ENCODE peak calls at places on chromosomes 16 and 17, in nine cellular contexts. One of them, this sample, is unnamed.

GRCh38 chr17:8476741-8477140 is 41.1 kb downstream of the NDEL1 start:
- DNase-seq in heart right ventricle: no peak
- DNase-seq in tibial nerve: no peak
- DNase-seq in transverse colon: no peak
- DNase-seq in brain microvascular endothelial cell: no peak
- DNase-seq in psoas muscle: no peak
- DNase-seq in neural progenitor cell: no peak
- DNase-seq in breast epithelium: no peak
- DNase-seq in IMR-90: no peak
- DNase-seq in this sample: no peak

GRCh38 chr16:82664181-82664580 is 37.4 kb downstream of the CDH13 start:
- DNase-seq in heart right ventricle: no peak
- DNase-seq in tibial nerve: no peak
- DNase-seq in transverse colon: no peak
- DNase-seq in brain microvascular endothelial cell: no peak
- DNase-seq in psoas muscle: no peak
- DNase-seq in neural progenitor cell: no peak
- DNase-seq in breast epithelium: no peak
- DNase-seq in IMR-90: no peak
- DNase-seq in this sample: no peak

GRCh38 chr16:66267287-66268137 is 99.0 kb upstream of the CDH5 start:
- DNase-seq in heart right ventricle: no peak
- DNase-seq in tibial nerve: no peak
- DNase-seq in transverse colon: no peak
- DNase-seq in brain microvascular endothelial cell: no peak
- DNase-seq in psoas muscle: no peak
- DNase-seq in neural progenitor cell: no peak
- DNase-seq in breast epithelium: peak
- DNase-seq in IMR-90: no peak
- DNase-seq in this sample: no peak

GRCh38 chr17:20121359-20122235 is 112.4 kb downstream of the SPECC1 start:
- DNase-seq in heart right ventricle: peak
- DNase-seq in tibial nerve: peak
- DNase-seq in transverse colon: peak
- DNase-seq in brain microvascular endothelial cell: peak
- DNase-seq in psoas muscle: peak
- DNase-seq in neural progenitor cell: peak
- DNase-seq in breast epithelium: peak
- DNase-seq in IMR-90: peak
- DNase-seq in this sample: peak

GRCh38 chr16:66116163-66116792 is 250.2 kb upstream of the CDH5 start:
- DNase-seq in heart right ventricle: no peak
- DNase-seq in tibial nerve: no peak
- DNase-seq in transverse colon: no peak
- DNase-seq in brain microvascular endothelial cell: peak
- DNase-seq in psoas muscle: no peak
- DNase-seq in neural progenitor cell: no peak
- DNase-seq in breast epithelium: no peak
- DNase-seq in IMR-90: peak
- DNase-seq in this sample: no peak

GRCh38 chr16:84896847-84897246 is 77.1 kb downstream of the CRISPLD2 start:
- DNase-seq in heart right ventricle: no peak
- DNase-seq in tibial nerve: no peak
- DNase-seq in transverse colon: no peak
- DNase-seq in brain microvascular endothelial cell: no peak
- DNase-seq in psoas muscle: no peak
- DNase-seq in neural progenitor cell: no peak
- DNase-seq in breast epithelium: no peak
- DNase-seq in IMR-90: no peak
- DNase-seq in this sample: no peak

GRCh38 chr17:71202449-71202848 is 918.4 kb upstream of the SOX9 start:
- DNase-seq in heart right ventricle: no peak
- DNase-seq in tibial nerve: no peak
- DNase-seq in transverse colon: no peak
- DNase-seq in brain microvascular endothelial cell: no peak
- DNase-seq in psoas muscle: no peak
- DNase-seq in neural progenitor cell: no peak
- DNase-seq in breast epithelium: no peak
- DNase-seq in IMR-90: no peak
- DNase-seq in this sample: no peak

GRCh38 chr17:2030779-2031163 is 818 bp downstream of the DPH1 start:
- DNase-seq in heart right ventricle: no peak
- DNase-seq in tibial nerve: no peak
- DNase-seq in transverse colon: peak
- DNase-seq in brain microvascular endothelial cell: no peak
- DNase-seq in psoas muscle: peak
- DNase-seq in neural progenitor cell: peak
- DNase-seq in breast epithelium: no peak
- DNase-seq in IMR-90: no peak
- DNase-seq in this sample: no peak

GRCh38 chr16:71648162-71648561 is 22.2 kb downstream of the MARVELD3 start:
- DNase-seq in heart right ventricle: no peak
- DNase-seq in tibial nerve: no peak
- DNase-seq in transverse colon: no peak
- DNase-seq in brain microvascular endothelial cell: no peak
- DNase-seq in psoas muscle: no peak
- DNase-seq in neural progenitor cell: no peak
- DNase-seq in breast epithelium: no peak
- DNase-seq in IMR-90: no peak
- DNase-seq in this sample: no peak

GRCh38 chr16:85056211-85056748 is 28.7 kb downstream of the KIAA0513 start:
- DNase-seq in heart right ventricle: no peak
- DNase-seq in tibial nerve: no peak
- DNase-seq in transverse colon: no peak
- DNase-seq in brain microvascular endothelial cell: no peak
- DNase-seq in psoas muscle: no peak
- DNase-seq in neural progenitor cell: peak
- DNase-seq in breast epithelium: no peak
- DNase-seq in IMR-90: peak
- DNase-seq in this sample: no peak

GRCh38 chr17:9837551-9838471 is 12.1 kb downstream of the GLP2R start:
- DNase-seq in heart right ventricle: peak
- DNase-seq in tibial nerve: no peak
- DNase-seq in transverse colon: peak
- DNase-seq in brain microvascular endothelial cell: peak
- DNase-seq in psoas muscle: peak
- DNase-seq in neural progenitor cell: no peak
- DNase-seq in breast epithelium: no peak
- DNase-seq in IMR-90: peak
- DNase-seq in this sample: no peak

GRCh38 chr17:42979511-42980273 is at the start of gene PTGES3L:
- DNase-seq in heart right ventricle: peak
- DNase-seq in tibial nerve: no peak
- DNase-seq in transverse colon: peak
- DNase-seq in brain microvascular endothelial cell: peak
- DNase-seq in psoas muscle: peak
- DNase-seq in neural progenitor cell: peak
- DNase-seq in breast epithelium: no peak
- DNase-seq in IMR-90: peak
- DNase-seq in this sample: no peak

GRCh38 chr17:44889003-44889402 is 10.2 kb downstream of the EFTUD2 start:
- DNase-seq in heart right ventricle: no peak
- DNase-seq in tibial nerve: no peak
- DNase-seq in transverse colon: no peak
- DNase-seq in brain microvascular endothelial cell: no peak
- DNase-seq in psoas muscle: no peak
- DNase-seq in neural progenitor cell: no peak
- DNase-seq in breast epithelium: no peak
- DNase-seq in IMR-90: no peak
- DNase-seq in this sample: no peak

GRCh38 chr16:88005968-88006367 is 54.7 kb downstream of the BANP start:
- DNase-seq in heart right ventricle: no peak
- DNase-seq in tibial nerve: no peak
- DNase-seq in transverse colon: no peak
- DNase-seq in brain microvascular endothelial cell: no peak
- DNase-seq in psoas muscle: peak
- DNase-seq in neural progenitor cell: no peak
- DNase-seq in breast epithelium: no peak
- DNase-seq in IMR-90: no peak
- DNase-seq in this sample: no peak

GRCh38 chr16:87501117-87501516 is 8.3 kb upstream of the ZCCHC14 start:
- DNase-seq in heart right ventricle: no peak
- DNase-seq in tibial nerve: no peak
- DNase-seq in transverse colon: no peak
- DNase-seq in brain microvascular endothelial cell: no peak
- DNase-seq in psoas muscle: no peak
- DNase-seq in neural progenitor cell: no peak
- DNase-seq in breast epithelium: no peak
- DNase-seq in IMR-90: no peak
- DNase-seq in this sample: no peak

GRCh38 chr17:39632153-39632941 is 4.6 kb upstream of the STARD3 start:
- DNase-seq in heart right ventricle: no peak
- DNase-seq in tibial nerve: no peak
- DNase-seq in transverse colon: peak
- DNase-seq in brain microvascular endothelial cell: no peak
- DNase-seq in psoas muscle: no peak
- DNase-seq in neural progenitor cell: no peak
- DNase-seq in breast epithelium: peak
- DNase-seq in IMR-90: no peak
- DNase-seq in this sample: no peak

DNA sequence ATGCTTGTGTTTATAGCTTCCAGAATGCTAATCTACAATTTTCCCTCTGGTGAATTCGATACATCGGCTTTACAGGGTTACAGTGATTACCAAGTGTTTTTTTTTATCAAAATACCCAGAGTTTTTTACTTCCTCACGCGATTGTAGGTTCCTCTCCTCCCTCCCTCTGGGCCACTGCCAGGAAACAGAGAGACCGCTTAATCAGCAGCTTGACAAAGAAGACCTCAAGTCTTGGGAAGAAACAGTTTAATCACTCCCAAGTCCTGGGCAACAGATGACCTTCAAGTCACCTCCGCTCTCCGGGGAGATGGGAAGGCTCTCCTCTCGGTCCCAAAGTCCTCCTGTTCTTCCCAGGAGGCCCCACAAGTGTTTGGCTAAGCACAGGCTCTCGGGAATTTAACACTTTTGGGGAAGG is 23.5 kb downstream of the SMTNL2 start:
- DNase-seq in heart right ventricle: peak
- DNase-seq in tibial nerve: peak
- DNase-seq in transverse colon: peak
- DNase-seq in brain microvascular endothelial cell: peak
- DNase-seq in psoas muscle: peak
- DNase-seq in neural progenitor cell: no peak
- DNase-seq in breast epithelium: no peak
- DNase-seq in IMR-90: peak
- DNase-seq in this sample: no peak
- H3K27ac ChIP-seq in heart right ventricle: peak
- H3K27ac ChIP-seq in tibial nerve: no peak
- H3K27ac ChIP-seq in transverse colon: peak
- H3K27ac ChIP-seq in brain microvascular endothelial cell: no peak
- H3K27ac ChIP-seq in psoas muscle: peak
- H3K27ac ChIP-seq in neural progenitor cell: no peak
- H3K27ac ChIP-seq in breast epithelium: peak
- H3K27ac ChIP-seq in IMR-90: peak
- H3K27ac ChIP-seq in this sample: no peak

GRCh38 chr16:19389246-19389645 is 28.4 kb upstream of the TMC5 start:
- DNase-seq in heart right ventricle: peak
- DNase-seq in tibial nerve: no peak
- DNase-seq in transverse colon: peak
- DNase-seq in brain microvascular endothelial cell: no peak
- DNase-seq in psoas muscle: no peak
- DNase-seq in neural progenitor cell: peak
- DNase-seq in breast epithelium: peak
- DNase-seq in IMR-90: no peak
- DNase-seq in this sample: peak
- TF ChIP-seq CTCF in heart right ventricle: no peak
- TF ChIP-seq CTCF in tibial nerve: peak
- TF ChIP-seq CTCF in transverse colon: peak
- TF ChIP-seq CTCF in brain microvascular endothelial cell: peak
- TF ChIP-seq CTCF in psoas muscle: no peak
- TF ChIP-seq CTCF in neural progenitor cell: peak
- TF ChIP-seq CTCF in breast epithelium: peak
- TF ChIP-seq CTCF in IMR-90: peak
- TF ChIP-seq CTCF in this sample: no peak

GRCh38 chr17:37755455-37755854 is 10.6 kb upstream of the HNF1B start:
- DNase-seq in heart right ventricle: no peak
- DNase-seq in tibial nerve: no peak
- DNase-seq in transverse colon: no peak
- DNase-seq in brain microvascular endothelial cell: no peak
- DNase-seq in psoas muscle: no peak
- DNase-seq in neural progenitor cell: no peak
- DNase-seq in breast epithelium: no peak
- DNase-seq in IMR-90: no peak
- DNase-seq in this sample: no peak

GRCh38 chr17:37750768-37751466 is 6.1 kb upstream of the HNF1B start:
- DNase-seq in heart right ventricle: no peak
- DNase-seq in tibial nerve: no peak
- DNase-seq in transverse colon: no peak
- DNase-seq in brain microvascular endothelial cell: no peak
- DNase-seq in psoas muscle: no peak
- DNase-seq in neural progenitor cell: no peak
- DNase-seq in breast epithelium: no peak
- DNase-seq in IMR-90: no peak
- DNase-seq in this sample: no peak

GRCh38 chr17:37754363-37754762 is 9.5 kb upstream of the HNF1B start:
- DNase-seq in heart right ventricle: no peak
- DNase-seq in tibial nerve: no peak
- DNase-seq in transverse colon: no peak
- DNase-seq in brain microvascular endothelial cell: no peak
- DNase-seq in psoas muscle: no peak
- DNase-seq in neural progenitor cell: no peak
- DNase-seq in breast epithelium: no peak
- DNase-seq in IMR-90: no peak
- DNase-seq in this sample: no peak

GRCh38 chr17:37756060-37756459 is 11.2 kb upstream of the HNF1B start:
- DNase-seq in heart right ventricle: no peak
- DNase-seq in tibial nerve: no peak
- DNase-seq in transverse colon: no peak
- DNase-seq in brain microvascular endothelial cell: no peak
- DNase-seq in psoas muscle: no peak
- DNase-seq in neural progenitor cell: no peak
- DNase-seq in breast epithelium: no peak
- DNase-seq in IMR-90: no peak
- DNase-seq in this sample: no peak

DNA sequence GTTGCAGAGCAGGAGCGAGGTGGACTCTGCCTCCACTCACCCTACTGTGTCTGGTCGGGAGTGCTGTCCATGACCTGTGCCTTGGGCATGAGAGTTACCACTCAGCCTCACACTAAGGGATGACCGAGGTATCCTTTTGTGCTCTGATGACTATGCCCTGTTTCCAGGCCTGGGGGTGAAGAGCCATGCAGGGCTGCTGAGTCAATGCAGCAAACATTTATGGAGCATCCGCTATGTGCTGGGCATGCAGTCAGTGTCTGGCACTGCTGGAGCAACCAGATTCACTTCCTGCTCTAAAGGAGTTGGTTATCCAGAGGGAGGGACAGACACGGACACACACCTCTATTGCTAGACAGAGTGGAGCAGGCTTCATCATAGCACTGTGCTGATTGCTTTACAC is 7.6 kb upstream of the HNF1B start:
- DNase-seq in heart right ventricle: no peak
- DNase-seq in tibial nerve: no peak
- DNase-seq in transverse colon: no peak
- DNase-seq in brain microvascular endothelial cell: peak
- DNase-seq in psoas muscle: no peak
- DNase-seq in neural progenitor cell: no peak
- DNase-seq in breast epithelium: no peak
- DNase-seq in IMR-90: peak
- DNase-seq in this sample: no peak
- H3K27ac ChIP-seq in heart right ventricle: no peak
- H3K27ac ChIP-seq in tibial nerve: no peak
- H3K27ac ChIP-seq in transverse colon: no peak
- H3K27ac ChIP-seq in brain microvascular endothelial cell: no peak
- H3K27ac ChIP-seq in psoas muscle: no peak
- H3K27ac ChIP-seq in neural progenitor cell: no peak
- H3K27ac ChIP-seq in breast epithelium: no peak
- H3K27ac ChIP-seq in IMR-90: no peak
- H3K27ac ChIP-seq in this sample: no peak

GRCh38 chr17:67484261-67484660 is 107.2 kb downstream of the PITPNC1 start:
- DNase-seq in heart right ventricle: no peak
- DNase-seq in tibial nerve: no peak
- DNase-seq in transverse colon: no peak
- DNase-seq in brain microvascular endothelial cell: no peak
- DNase-seq in psoas muscle: no peak
- DNase-seq in neural progenitor cell: no peak
- DNase-seq in breast epithelium: no peak
- DNase-seq in IMR-90: no peak
- DNase-seq in this sample: no peak
- TF ChIP-seq CTCF in heart right ventricle: no peak
- TF ChIP-seq CTCF in tibial nerve: no peak
- TF ChIP-seq CTCF in transverse colon: no peak
- TF ChIP-seq CTCF in brain microvascular endothelial cell: no peak
- TF ChIP-seq CTCF in psoas muscle: no peak
- TF ChIP-seq CTCF in neural progenitor cell: no peak
- TF ChIP-seq CTCF in breast epithelium: no peak
- TF ChIP-seq CTCF in IMR-90: no peak
- TF ChIP-seq CTCF in this sample: no peak

This sample was measured in CD4-positive, alpha-beta T cell.